ENCODE peak calls at places on chromosomes 16 and 17, in six cellular contexts. One of them, this sample, is unnamed.

GRCh38 chr16:8374586-8374985 is 215.7 kb downstream of the TMEM114 start:
- DNase-seq in Panc1: no peak
- DNase-seq in CD8-positive, alpha-beta memory T cell: no peak
- DNase-seq in sigmoid colon: no peak
- DNase-seq in neural progenitor cell: no peak
- DNase-seq in psoas muscle: no peak
- DNase-seq in this sample: no peak

GRCh38 chr16:82108101-82108500 is 61.9 kb downstream of the MPHOSPH6 start:
- DNase-seq in Panc1: no peak
- DNase-seq in CD8-positive, alpha-beta memory T cell: no peak
- DNase-seq in sigmoid colon: no peak
- DNase-seq in neural progenitor cell: no peak
- DNase-seq in psoas muscle: no peak
- DNase-seq in this sample: no peak

GRCh38 chr17:82528484-82529265 is 9.1 kb downstream of the FOXK2 start:
- DNase-seq in Panc1: peak; percentile 62
- DNase-seq in CD8-positive, alpha-beta memory T cell: no peak
- DNase-seq in sigmoid colon: peak; percentile 90
- DNase-seq in neural progenitor cell: peak; percentile 52
- DNase-seq in psoas muscle: peak; percentile 84
- DNase-seq in this sample: no peak

GRCh38 chr16:1971678-1972489 is at the start of gene TBL3:
- DNase-seq in Panc1: no peak
- DNase-seq in CD8-positive, alpha-beta memory T cell: peak; percentile 97
- DNase-seq in sigmoid colon: peak; percentile 97
- DNase-seq in neural progenitor cell: peak; percentile 96
- DNase-seq in psoas muscle: peak; percentile 97
- DNase-seq in this sample: peak; percentile 98

GRCh38 chr16:2199095-2199494 is 2.7 kb upstream of the CASKIN1 start:
- DNase-seq in Panc1: no peak
- DNase-seq in CD8-positive, alpha-beta memory T cell: no peak
- DNase-seq in sigmoid colon: no peak
- DNase-seq in neural progenitor cell: no peak
- DNase-seq in psoas muscle: no peak
- DNase-seq in this sample: no peak

GRCh38 chr17:79706931-79707382 is 23.8 kb upstream of the ENPP7 start:
- DNase-seq in Panc1: no peak
- DNase-seq in CD8-positive, alpha-beta memory T cell: no peak
- DNase-seq in sigmoid colon: peak; percentile 91
- DNase-seq in neural progenitor cell: peak; percentile 32
- DNase-seq in psoas muscle: no peak
- DNase-seq in this sample: no peak

GRCh38 chr16:29820730-29821662 is 734 bp downstream of the MVP start:
- DNase-seq in Panc1: no peak
- DNase-seq in CD8-positive, alpha-beta memory T cell: no peak
- DNase-seq in sigmoid colon: no peak
- DNase-seq in neural progenitor cell: no peak
- DNase-seq in psoas muscle: peak; percentile 76
- DNase-seq in this sample: peak; percentile 24

GRCh38 chr17:7221281-7222092 is 1.7 kb downstream of the ACADVL start:
- DNase-seq in Panc1: no peak
- DNase-seq in CD8-positive, alpha-beta memory T cell: no peak
- DNase-seq in sigmoid colon: peak; percentile 63
- DNase-seq in neural progenitor cell: no peak
- DNase-seq in psoas muscle: peak; percentile 37
- DNase-seq in this sample: no peak

GRCh38 chr17:5582177-5582885 is 2.0 kb downstream of the NLRP1 start:
- DNase-seq in Panc1: no peak
- DNase-seq in CD8-positive, alpha-beta memory T cell: no peak
- DNase-seq in sigmoid colon: no peak
- DNase-seq in neural progenitor cell: no peak
- DNase-seq in psoas muscle: no peak
- DNase-seq in this sample: no peak

GRCh38 chr16:88659160-88659559 is 3.7 kb downstream of the MVD start:
- DNase-seq in Panc1: no peak
- DNase-seq in CD8-positive, alpha-beta memory T cell: no peak
- DNase-seq in sigmoid colon: no peak
- DNase-seq in neural progenitor cell: no peak
- DNase-seq in psoas muscle: no peak
- DNase-seq in this sample: no peak

GRCh38 chr17:68512967-68513474 is 791 bp downstream of the PRKAR1A start:
- DNase-seq in Panc1: no peak
- DNase-seq in CD8-positive, alpha-beta memory T cell: no peak
- DNase-seq in sigmoid colon: peak; percentile 75
- DNase-seq in neural progenitor cell: peak; percentile 56
- DNase-seq in psoas muscle: no peak
- DNase-seq in this sample: no peak

GRCh38 chr17:50354776-50355175 is 8.8 kb downstream of the XYLT2 start:
- DNase-seq in Panc1: no peak
- DNase-seq in CD8-positive, alpha-beta memory T cell: no peak
- DNase-seq in sigmoid colon: peak; percentile 55
- DNase-seq in neural progenitor cell: no peak
- DNase-seq in psoas muscle: no peak
- DNase-seq in this sample: no peak

GRCh38 chr17:54891176-54891821 is 9.4 kb upstream of the TOM1L1 start:
- DNase-seq in Panc1: no peak
- DNase-seq in CD8-positive, alpha-beta memory T cell: no peak
- DNase-seq in sigmoid colon: no peak
- DNase-seq in neural progenitor cell: peak; percentile 80
- DNase-seq in psoas muscle: no peak
- DNase-seq in this sample: no peak

GRCh38 chr17:3802461-3803307 is 1.7 kb upstream of the ITGAE start:
- DNase-seq in Panc1: no peak
- DNase-seq in CD8-positive, alpha-beta memory T cell: no peak
- DNase-seq in sigmoid colon: peak; percentile 88
- DNase-seq in neural progenitor cell: no peak
- DNase-seq in psoas muscle: no peak
- DNase-seq in this sample: no peak

GRCh38 chr17:31596382-31597323 is 205.2 kb downstream of the RAB11FIP4 start:
- DNase-seq in Panc1: peak; percentile 78
- DNase-seq in CD8-positive, alpha-beta memory T cell: peak; percentile 5
- DNase-seq in sigmoid colon: peak; percentile 91
- DNase-seq in neural progenitor cell: peak; percentile 11
- DNase-seq in psoas muscle: peak; percentile 94
- DNase-seq in this sample: no peak

GRCh38 chr17:14833201-14833773 is 431.8 kb downstream of the PMP22 start:
- DNase-seq in Panc1: no peak
- DNase-seq in CD8-positive, alpha-beta memory T cell: no peak
- DNase-seq in sigmoid colon: no peak
- DNase-seq in neural progenitor cell: no peak
- DNase-seq in psoas muscle: no peak
- DNase-seq in this sample: peak; percentile 1

GRCh38 chr16:87851601-87852000 is 17.7 kb downstream of the SLC7A5 start:
- DNase-seq in Panc1: no peak
- DNase-seq in CD8-positive, alpha-beta memory T cell: no peak
- DNase-seq in sigmoid colon: no peak
- DNase-seq in neural progenitor cell: peak; percentile 35
- DNase-seq in psoas muscle: peak; percentile 58
- DNase-seq in this sample: no peak

GRCh38 chr17:28406478-28406824 is 439 bp upstream of the SLC46A1 start:
- DNase-seq in Panc1: no peak
- DNase-seq in CD8-positive, alpha-beta memory T cell: no peak
- DNase-seq in sigmoid colon: no peak
- DNase-seq in neural progenitor cell: peak; percentile 27
- DNase-seq in psoas muscle: no peak
- DNase-seq in this sample: no peak

GRCh38 chr16:14240964-14241363 is 169.8 kb downstream of the MRTFB start:
- DNase-seq in Panc1: no peak
- DNase-seq in CD8-positive, alpha-beta memory T cell: no peak
- DNase-seq in sigmoid colon: no peak
- DNase-seq in neural progenitor cell: no peak
- DNase-seq in psoas muscle: no peak
- DNase-seq in this sample: no peak

GRCh38 chr17:66466933-66467367 is 164.5 kb downstream of the PRKCA start:
- DNase-seq in Panc1: peak; percentile 93
- DNase-seq in CD8-positive, alpha-beta memory T cell: no peak
- DNase-seq in sigmoid colon: peak; percentile 74
- DNase-seq in neural progenitor cell: no peak
- DNase-seq in psoas muscle: no peak
- DNase-seq in this sample: no peak

GRCh38 chr17:1290676-1291075 is 11.2 kb downstream of the TRARG1 start:
- DNase-seq in Panc1: no peak
- DNase-seq in CD8-positive, alpha-beta memory T cell: no peak
- DNase-seq in sigmoid colon: no peak
- DNase-seq in neural progenitor cell: no peak
- DNase-seq in psoas muscle: no peak
- DNase-seq in this sample: no peak

GRCh38 chr16:24024971-24025370 is 189.2 kb downstream of the PRKCB start:
- DNase-seq in Panc1: no peak
- DNase-seq in CD8-positive, alpha-beta memory T cell: no peak
- DNase-seq in sigmoid colon: no peak
- DNase-seq in neural progenitor cell: no peak
- DNase-seq in psoas muscle: no peak
- DNase-seq in this sample: no peak

GRCh38 chr16:24018485-24018884 is 182.7 kb downstream of the PRKCB start:
- DNase-seq in Panc1: no peak
- DNase-seq in CD8-positive, alpha-beta memory T cell: no peak
- DNase-seq in sigmoid colon: no peak
- DNase-seq in neural progenitor cell: no peak
- DNase-seq in psoas muscle: no peak
- DNase-seq in this sample: no peak

DNA sequence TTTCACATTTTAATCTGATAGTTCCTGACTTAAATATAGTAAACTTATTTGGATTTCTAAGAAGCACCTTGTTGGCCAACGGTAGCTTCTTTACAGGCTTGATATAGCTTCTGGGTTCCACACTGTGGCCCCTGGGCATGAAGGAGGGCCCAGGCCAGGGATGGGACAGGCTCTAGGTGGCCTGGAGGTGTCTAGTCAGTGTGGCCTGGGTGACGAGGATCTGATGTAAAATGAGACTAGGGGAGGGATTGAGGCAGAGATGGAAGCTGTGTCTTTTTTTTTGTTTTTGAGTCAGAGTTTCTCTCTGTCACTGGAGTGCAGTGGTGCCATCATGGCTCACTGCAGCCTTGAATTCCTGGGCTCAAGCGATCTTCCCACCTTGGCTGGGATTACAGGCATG is 187.0 kb downstream of the PRKCB start:
- DNase-seq in Panc1: no peak
- DNase-seq in CD8-positive, alpha-beta memory T cell: no peak
- DNase-seq in sigmoid colon: peak; percentile 27
- DNase-seq in neural progenitor cell: no peak
- DNase-seq in psoas muscle: no peak
- DNase-seq in this sample: no peak
- H3K9me3 ChIP-seq in Panc1: no peaks in the 10 kb centered on the region
- H3K9me3 ChIP-seq in CD8-positive, alpha-beta memory T cell: no peaks in the 10 kb centered on the region
- H3K9me3 ChIP-seq in sigmoid colon: no peaks in the 10 kb centered on the region
- H3K9me3 ChIP-seq in neural progenitor cell: no peaks in the 10 kb centered on the region
- H3K9me3 ChIP-seq in psoas muscle: no peaks in the 10 kb centered on the region
- H3K9me3 ChIP-seq in this sample: no peaks in the 10 kb centered on the region

GRCh38 chr16:12901204-12901596 is 198 bp upstream of the SHISA9 start:
- DNase-seq in Panc1: no peak
- DNase-seq in CD8-positive, alpha-beta memory T cell: no peak
- DNase-seq in sigmoid colon: no peak
- DNase-seq in neural progenitor cell: peak; percentile 94
- DNase-seq in psoas muscle: no peak
- DNase-seq in this sample: no peak

GRCh38 chr16:12902511-12903324 is 1.3 kb downstream of the SHISA9 start:
- DNase-seq in Panc1: no peak
- DNase-seq in CD8-positive, alpha-beta memory T cell: no peak
- DNase-seq in sigmoid colon: no peak
- DNase-seq in neural progenitor cell: peak; percentile 78
- DNase-seq in psoas muscle: no peak
- DNase-seq in this sample: no peak

GRCh38 chr16:12903325-12904040 is 2.1 kb downstream of the SHISA9 start:
- DNase-seq in Panc1: no peak
- DNase-seq in CD8-positive, alpha-beta memory T cell: no peak
- DNase-seq in sigmoid colon: no peak
- DNase-seq in neural progenitor cell: peak; percentile 79
- DNase-seq in psoas muscle: no peak
- DNase-seq in this sample: no peak

GRCh38 chr16:12900599-12901203 is 697 bp upstream of the SHISA9 start:
- DNase-seq in Panc1: no peak
- DNase-seq in CD8-positive, alpha-beta memory T cell: no peak
- DNase-seq in sigmoid colon: no peak
- DNase-seq in neural progenitor cell: peak; percentile 38
- DNase-seq in psoas muscle: no peak
- DNase-seq in this sample: no peak

DNA sequence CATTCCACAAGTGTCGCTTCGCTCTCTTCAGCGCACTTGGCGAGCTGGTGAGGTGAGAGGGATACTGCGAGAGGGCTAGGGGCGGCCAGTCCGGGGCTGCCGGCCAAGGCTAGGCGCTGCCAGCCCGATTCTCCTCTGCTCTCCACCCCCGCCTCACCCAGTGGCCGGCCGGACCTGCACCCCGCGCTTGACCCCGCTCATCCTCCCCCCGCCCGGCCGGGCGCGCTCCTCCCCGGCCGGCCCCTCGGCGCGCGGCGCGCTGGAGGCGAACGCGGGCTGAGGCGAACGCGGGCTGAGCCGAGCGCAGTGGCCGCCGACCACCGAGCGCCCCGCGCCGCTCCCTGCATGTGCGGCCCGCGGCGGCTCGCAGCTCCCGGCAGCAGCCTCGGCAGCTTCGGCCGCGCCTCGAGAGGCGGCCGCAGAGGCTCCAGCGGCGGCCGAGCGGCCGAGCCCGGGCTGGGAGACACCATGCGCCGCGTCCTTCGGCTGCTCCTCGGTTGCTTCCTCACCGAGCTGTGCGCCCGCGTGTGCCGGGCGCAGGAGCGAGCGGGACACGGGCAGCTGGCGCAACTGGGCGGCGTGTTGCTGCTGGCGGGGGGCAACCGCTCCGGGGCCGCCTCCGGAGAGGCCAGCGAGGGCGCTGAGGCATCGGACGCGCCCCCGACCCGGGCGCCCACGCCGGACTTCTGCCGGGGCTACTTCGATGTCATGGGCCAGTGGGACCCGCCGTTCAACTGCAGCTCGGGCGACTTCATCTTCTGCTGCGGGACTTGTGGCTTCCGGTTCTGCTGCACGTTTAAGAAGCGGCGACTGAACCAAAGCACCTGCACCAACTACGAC is at the start of gene SHISA9:
- DNase-seq in Panc1: no peak
- DNase-seq in CD8-positive, alpha-beta memory T cell: no peak
- DNase-seq in sigmoid colon: no peak
- DNase-seq in neural progenitor cell: peak; percentile 85
- DNase-seq in psoas muscle: no peak
- DNase-seq in this sample: no peak
- H3K4me3 ChIP-seq in Panc1: no peak within 1 kb of the TSS
- H3K4me3 ChIP-seq in CD8-positive, alpha-beta memory T cell: no peak within 1 kb of the TSS
- H3K4me3 ChIP-seq in sigmoid colon: peak within 1 kb of the TSS; percentile 32
- H3K4me3 ChIP-seq in neural progenitor cell: peak within 1 kb of the TSS; percentile 87
- H3K4me3 ChIP-seq in psoas muscle: peak within 1 kb of the TSS; percentile 28
- H3K4me3 ChIP-seq in this sample: no peak within 1 kb of the TSS

DNA sequence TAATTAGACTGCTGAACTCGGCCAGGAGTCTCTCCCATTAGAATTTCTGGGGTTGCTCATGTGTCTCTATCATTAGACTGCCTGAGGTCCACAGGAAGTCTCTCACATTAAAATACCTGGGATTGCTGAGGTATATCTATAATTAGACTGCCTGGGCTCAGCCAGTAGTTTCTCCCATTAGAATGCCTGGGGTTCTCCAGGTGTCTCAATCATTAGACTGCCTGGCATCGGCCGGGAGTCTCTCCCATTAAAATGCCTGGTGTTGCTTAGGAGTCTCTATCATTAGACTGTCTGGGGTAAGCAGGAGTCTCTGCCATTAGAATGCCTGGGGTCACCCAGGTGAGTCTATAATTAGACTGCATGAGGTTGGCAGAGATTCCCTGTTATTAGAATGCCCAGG is 2233.4 kb downstream of the TP53TG3F start:
- DNase-seq in Panc1: no peak
- DNase-seq in CD8-positive, alpha-beta memory T cell: no peak
- DNase-seq in sigmoid colon: no peak
- DNase-seq in neural progenitor cell: no peak
- DNase-seq in psoas muscle: no peak
- DNase-seq in this sample: no peak
- H3K9me3 ChIP-seq in Panc1: no peaks in the 10 kb centered on the region
- H3K9me3 ChIP-seq in CD8-positive, alpha-beta memory T cell: no peaks in the 10 kb centered on the region
- H3K9me3 ChIP-seq in sigmoid colon: no peaks in the 10 kb centered on the region
- H3K9me3 ChIP-seq in neural progenitor cell: peaks cover 9% of the 10 kb centered on the region
- H3K9me3 ChIP-seq in psoas muscle: peaks cover 9% of the 10 kb centered on the region
- H3K9me3 ChIP-seq in this sample: no peaks in the 10 kb centered on the region

GRCh38 chr17:39939588-39940419 is 12.3 kb downstream of the LRRC3C start:
- DNase-seq in Panc1: no peak
- DNase-seq in CD8-positive, alpha-beta memory T cell: no peak
- DNase-seq in sigmoid colon: no peak
- DNase-seq in neural progenitor cell: peak; percentile 58
- DNase-seq in psoas muscle: no peak
- DNase-seq in this sample: peak; percentile 72
- H3K4me3 ChIP-seq in Panc1: no peak overlapping the region
- H3K4me3 ChIP-seq in CD8-positive, alpha-beta memory T cell: no peak overlapping the region
- H3K4me3 ChIP-seq in sigmoid colon: no peak overlapping the region
- H3K4me3 ChIP-seq in neural progenitor cell: no peak overlapping the region
- H3K4me3 ChIP-seq in psoas muscle: no peak overlapping the region
- H3K4me3 ChIP-seq in this sample: no peak overlapping the region